ENCODE peak calls at places on chromosomes 7 and 10, in seven cellular contexts. R, L, B, Z, V, F and A are unnamed samples.

GRCh38 chr7:157005456-157006204 is 4.8 kb downstream of the MNX1 start:
- DNase-seq in R (no peak), L (no peak), B (no peak), Z (no peak), V (no peak), F (peak), A (no peak)

GRCh38 chr7:90706067-90706716 is 110.1 kb downstream of the CDK14 start:
- DNase-seq in R (no peak), L (no peak), B (peak), Z (no peak), V (no peak), F (no peak), A (no peak)

GRCh38 chr7:65962033-65962432 is 20.0 kb downstream of the GUSB start:
- DNase-seq in R (no peak), L (no peak), B (no peak), Z (no peak), V (no peak), F (no peak), A (no peak)

GRCh38 chr7:157760004-157760730 is 423.4 kb downstream of the DNAJB6 start:
- DNase-seq in R (no peak), L (no peak), B (peak), Z (no peak), V (peak), F (no peak), A (no peak)

GRCh38 chr7:51591223-51591622 is 274.6 kb upstream of the COBL start:
- DNase-seq in R (no peak), L (no peak), B (no peak), Z (no peak), V (no peak), F (no peak), A (no peak)

GRCh38 chr10:100569687-100570517 is 34.2 kb downstream of the HIF1AN start:
- DNase-seq in R (no peak), L (no peak), B (no peak), Z (no peak), V (peak), F (no peak), A (no peak)

GRCh38 chr10:60399343-60399742 is 9.7 kb upstream of the ANK3 start:
- DNase-seq in R (no peak), L (no peak), B (no peak), Z (no peak), V (no peak), F (no peak), A (no peak)

GRCh38 chr10:58326967-58327381 is 7.8 kb upstream of the UBE2D1 start:
- DNase-seq in R (no peak), L (peak), B (peak), Z (no peak), V (no peak), F (no peak), A (no peak)

GRCh38 chr7:43650457-43651052 is 67.6 kb downstream of the STK17A start:
- DNase-seq in R (no peak), L (peak), B (peak), Z (no peak), V (peak), F (no peak), A (no peak)

GRCh38 chr10:131002031-131002861 is 309.3 kb downstream of the TCERG1L start:
- DNase-seq in R (no peak), L (no peak), B (no peak), Z (no peak), V (no peak), F (no peak), A (no peak)

GRCh38 chr10:83994351-83994750 is 145.0 kb upstream of the GHITM start:
- DNase-seq in R (no peak), L (no peak), B (no peak), Z (no peak), V (no peak), F (no peak), A (no peak)

GRCh38 chr10:131090761-131091661 is 220.5 kb downstream of the TCERG1L start:
- DNase-seq in R (no peak), L (no peak), B (no peak), Z (no peak), V (no peak), F (no peak), A (no peak)

GRCh38 chr7:27547401-27547800 is 115.3 kb downstream of the HIBADH start:
- DNase-seq in R (no peak), L (peak), B (peak), Z (no peak), V (no peak), F (no peak), A (no peak)

GRCh38 chr7:124263232-124263827 is 230.5 kb upstream of the TMEM229A start:
- DNase-seq in R (no peak), L (peak), B (peak), Z (no peak), V (peak), F (peak), A (peak)

DNA sequence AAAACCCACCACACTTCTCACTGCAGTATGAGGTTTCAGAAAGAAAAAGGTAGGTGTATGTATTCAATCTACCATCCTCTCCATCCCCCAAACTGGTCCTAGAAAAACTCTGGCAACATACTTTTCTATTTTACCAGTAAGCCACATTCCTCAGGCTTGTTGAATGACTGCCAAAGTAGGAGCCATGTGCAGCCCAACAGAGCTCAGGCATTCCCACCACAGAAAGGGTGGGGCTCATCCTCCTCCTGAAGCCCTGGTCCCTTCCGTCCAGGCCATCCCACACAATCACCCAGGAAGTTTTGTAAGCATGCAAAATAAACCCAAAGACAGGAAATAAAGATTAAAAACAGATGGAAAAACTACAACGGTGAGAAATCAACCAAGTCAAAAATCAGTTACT is 57.2 kb downstream of the MAD1L1 start:
- DNase-seq in R (no peak), L (peak), B (peak), Z (no peak), V (no peak), F (no peak), A (no peak)
- TF ChIP-seq CTCF in R (no peak), L (no peak), B (no peak), Z (no peak), V (no peak), F (no peak), A (no peak)

GRCh38 chr10:132102717-132103110 is 37.0 kb downstream of the JAKMIP3 start:
- DNase-seq in R (no peak), L (no peak), B (no peak), Z (no peak), V (no peak), F (no peak), A (no peak)

GRCh38 chr10:132102071-132102716 is 36.4 kb downstream of the JAKMIP3 start:
- DNase-seq in R (no peak), L (no peak), B (no peak), Z (no peak), V (no peak), F (no peak), A (no peak)

GRCh38 chr10:132099701-132100481 is 34.1 kb downstream of the JAKMIP3 start:
- DNase-seq in R (no peak), L (no peak), B (no peak), Z (no peak), V (no peak), F (no peak), A (no peak)

GRCh38 chr10:132100556-132101349 is 35.0 kb downstream of the JAKMIP3 start:
- DNase-seq in R (no peak), L (no peak), B (no peak), Z (no peak), V (no peak), F (no peak), A (no peak)

GRCh38 chr10:132101529-132101928 is 35.8 kb downstream of the JAKMIP3 start:
- DNase-seq in R (peak), L (no peak), B (no peak), Z (no peak), V (no peak), F (no peak), A (no peak)
- TF ChIP-seq CTCF in R (peak), L (no peak), B (no peak), Z (no peak), V (no peak), F (no peak), A (peak)

DNA sequence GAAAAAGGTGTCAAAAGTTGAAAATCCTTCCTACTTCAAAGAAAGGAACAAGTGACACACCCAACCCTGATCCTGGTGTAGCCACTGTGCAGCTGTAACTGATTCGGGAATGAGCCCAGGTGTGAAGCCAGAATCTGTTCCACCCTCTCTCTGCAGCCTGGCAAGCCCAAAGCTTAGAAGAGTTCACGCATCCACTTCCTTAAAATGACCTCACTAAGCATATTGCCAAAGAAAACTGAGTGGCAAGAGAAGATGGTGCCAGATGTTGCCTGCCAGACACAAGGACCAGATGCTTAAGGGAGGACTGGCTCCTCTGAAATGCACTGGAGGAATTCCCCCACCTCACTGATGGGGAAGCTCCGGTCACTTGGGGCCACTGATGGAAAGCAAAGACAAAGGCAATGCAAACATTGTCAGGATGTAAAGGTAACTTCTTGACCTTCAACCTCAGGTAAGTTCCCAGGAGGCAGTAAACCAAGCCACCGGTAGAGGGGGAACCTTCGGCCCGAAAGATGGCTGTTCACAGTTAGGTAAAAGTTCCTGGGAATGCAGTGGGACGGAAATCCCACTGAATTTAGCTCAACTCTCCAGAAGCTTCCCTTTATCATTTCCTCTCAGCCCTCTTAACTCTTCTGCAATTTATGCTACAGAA is 554.9 kb downstream of the KCNMA1 start:
- DNase-seq in R (no peak), L (no peak), B (no peak), Z (no peak), V (no peak), F (no peak), A (no peak)
- TF ChIP-seq CTCF in R (no peak), L (peak), B (peak), Z (no peak), V (no peak), F (no peak), A (no peak)

GRCh38 chr10:78952686-78953085 is 116.1 kb upstream of the ZMIZ1 start:
- DNase-seq in R (no peak), L (peak), B (no peak), Z (no peak), V (no peak), F (no peak), A (no peak)
- TF ChIP-seq CTCF in R (no peak), L (peak), B (peak), Z (no peak), V (no peak), F (no peak), A (no peak)

DNA sequence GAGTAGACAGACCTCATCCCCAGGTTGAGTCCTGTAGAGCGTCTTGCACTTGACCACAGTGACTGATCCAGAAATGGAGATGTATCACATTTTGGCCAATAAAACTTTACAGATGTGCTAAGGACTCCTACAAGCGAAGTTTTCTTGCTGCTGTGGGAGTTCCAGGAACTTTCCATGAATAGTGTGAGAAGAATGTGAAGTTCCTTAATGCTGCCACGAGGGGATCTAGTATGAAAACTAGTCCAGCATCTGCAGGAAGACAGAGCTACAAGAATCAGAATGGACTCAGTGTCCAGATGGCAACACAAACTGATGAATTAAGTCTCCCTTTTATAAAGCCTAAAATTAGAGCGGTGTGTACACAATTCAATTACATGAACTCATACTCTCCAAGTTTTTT is 14.8 kb upstream of the LSM8 start:
- DNase-seq in R (no peak), L (no peak), B (peak), Z (no peak), V (no peak), F (no peak), A (no peak)
- TF ChIP-seq CTCF in R (no peak), L (peak), B (peak), Z (no peak), V (no peak), F (no peak), A (no peak)